ENCODE peak calls at places on chromosomes 1 and 21, in six cellular contexts. J is KBM-7; W is NCI-H460; D is fibroblast of the aortic adventitia; O is activated CD4-positive, alpha-beta T cell treated with anti-CD3 and anti-CD28 coated beads, Interleukin-2, amount 50 U/mL, for 4 hours; P is SHP77. X is an unnamed sample.

GRCh38 chr1:97640677-97641076 is 280.2 kb downstream of the DPYD start:
- DNase-seq in J (no peak), W (no peak), D (peak; percentile 18), O (no peak), P (no peak), X (no peak)

GRCh38 chr1:20483833-20484525 is 2.0 kb downstream of the CAMK2N1 start:
- DNase-seq in J (no peak), W (no peak), D (peak; percentile 43), O (no peak), P (no peak), X (peak; percentile 65)

GRCh38 chr1:16321176-16321867 is 31.0 kb downstream of the FBXO42 start:
- DNase-seq in J (no peak), W (no peak), D (peak; percentile 66), O (no peak), P (no peak), X (no peak)

GRCh38 chr1:95863086-95863485 is 629.1 kb downstream of the RWDD3 start:
- DNase-seq in J (no peak), W (no peak), D (no peak), O (no peak), P (no peak), X (no peak)

GRCh38 chr21:33390479-33390878 is 12.7 kb upstream of the IFNGR2 start:
- DNase-seq in J (no peak), W (no peak), D (no peak), O (no peak), P (no peak), X (no peak)

GRCh38 chr1:161706483-161707347 is at the start of gene FCRLA:
- DNase-seq in J (peak; percentile 39), W (no peak), D (peak; percentile 97), O (no peak), P (no peak), X (no peak)

GRCh38 chr1:2314297-2314802 is 77.0 kb downstream of the MORN1 start:
- DNase-seq in J (no peak), W (peak; percentile 27), D (peak; percentile 36), O (no peak), P (no peak), X (no peak)

GRCh38 chr1:64469614-64469976 is 334 bp upstream of the CACHD1 start:
- DNase-seq in J (no peak), W (no peak), D (no peak), O (no peak), P (no peak), X (no peak)

GRCh38 chr1:93577536-93578432 is 103.9 kb downstream of the BCAR3 start:
- DNase-seq in J (no peak), W (no peak), D (no peak), O (no peak), P (no peak), X (no peak)

GRCh38 chr1:111176678-111177077 is 23.8 kb downstream of the DENND2D start:
- DNase-seq in J (no peak), W (no peak), D (no peak), O (no peak), P (no peak), X (no peak)

GRCh38 chr1:17599301-17600300 is 60.1 kb downstream of the ARHGEF10L start:
- DNase-seq in J (no peak), W (no peak), D (no peak), O (no peak), P (no peak), X (no peak)

GRCh38 chr1:157540852-157541251 is 11.5 kb downstream of the FCRL5 start:
- DNase-seq in J (no peak), W (no peak), D (no peak), O (no peak), P (no peak), X (no peak)

GRCh38 chr1:230176871-230177411 is 109.9 kb downstream of the GALNT2 start:
- DNase-seq in J (peak; percentile 86), W (no peak), D (peak; percentile 81), O (no peak), P (peak; percentile 88), X (peak; percentile 48)

GRCh38 chr1:104760017-104760416 is 1010.3 kb downstream of the AMY1C start:
- DNase-seq in J (peak; percentile 52), W (no peak), D (no peak), O (no peak), P (no peak), X (no peak)

GRCh38 chr1:107454786-107455185 is 313.9 kb downstream of the NTNG1 start:
- DNase-seq in J (no peak), W (no peak), D (no peak), O (no peak), P (no peak), X (no peak)

GRCh38 chr1:63475761-63476160 is 47.3 kb downstream of the ITGB3BP start:
- DNase-seq in J (no peak), W (peak; percentile 8), D (no peak), O (no peak), P (no peak), X (no peak)

GRCh38 chr1:36591278-36591677 is 108.6 kb upstream of the CSF3R start:
- DNase-seq in J (no peak), W (no peak), D (no peak), O (no peak), P (no peak), X (no peak)

GRCh38 chr1:23385119-23385621 is 15.5 kb upstream of the ZNF436 start:
- DNase-seq in J (no peak), W (no peak), D (no peak), O (no peak), P (no peak), X (no peak)

GRCh38 chr1:218656301-218657037 is 311.3 kb downstream of the TGFB2 start:
- DNase-seq in J (no peak), W (no peak), D (peak; percentile 45), O (no peak), P (no peak), X (no peak)

GRCh38 chr1:182087304-182087703 is 25.8 kb upstream of the ZNF648 start:
- DNase-seq in J (no peak), W (no peak), D (no peak), O (no peak), P (no peak), X (no peak)

GRCh38 chr1:22512873-22513272 is 50.4 kb upstream of the EPHA8 start:
- DNase-seq in J (no peak), W (no peak), D (no peak), O (no peak), P (no peak), X (no peak)

X was measured in hippocampal formation.